ENCODE peak calls at places on chromosomes 7 and 10, in eight cellular contexts. D is right lobe of liver, A is thoracic aorta, E is mammary epithelial cell, I is stomach, F is fibroblast of the aortic adventitia, J is bronchial epithelial cell, T is transverse colon. S is an unnamed sample.
A peak's percentile ranks its signal among the peaks of the same experiment; 100 is the strongest.

GRCh38 chr7:146826338-146826737 is 709.7 kb downstream of the CNTNAP2 start:
- DNase-seq in D (no peak), A (no peak), E (no peak), I (no peak), F (no peak), J (no peak), T (no peak), S (no peak)

GRCh38 chr10:63673246-63673645 is 152.0 kb downstream of the REEP3 start:
- DNase-seq in D (no peak), A (no peak), E (peak; percentile 83), I (no peak), F (no peak), J (peak; percentile 88), T (no peak), S (no peak)

GRCh38 chr10:59887006-59887405 is 19.4 kb downstream of the CCDC6 start:
- DNase-seq in D (no peak), A (no peak), E (no peak), I (no peak), F (no peak), J (peak; percentile 30), T (no peak), S (no peak)

GRCh38 chr10:48616436-48616835 is 11.6 kb upstream of the ARHGAP22 start:
- DNase-seq in D (no peak), A (no peak), E (no peak), I (no peak), F (no peak), J (no peak), T (no peak), S (no peak)

GRCh38 chr7:150621376-150621775 is 10.8 kb downstream of the GIMAP6 start:
- DNase-seq in D (no peak), A (no peak), E (no peak), I (no peak), F (no peak), J (no peak), T (no peak), S (no peak)

GRCh38 chr7:23477962-23478866 is 7.9 kb upstream of the IGF2BP3 start:
- DNase-seq in D (no peak), A (no peak), E (no peak), I (no peak), F (peak; percentile 22), J (peak; percentile 56), T (no peak), S (no peak)

GRCh38 chr10:36170943-36171501 is 528.9 kb upstream of the FZD8 start:
- DNase-seq in D (no peak), A (no peak), E (no peak), I (no peak), F (peak; percentile 16), J (no peak), T (no peak), S (no peak)

GRCh38 chr10:49592726-49593563 is 17.2 kb upstream of the SLC18A3 start:
- DNase-seq in D (no peak), A (no peak), E (peak; percentile 61), I (peak; percentile 56), F (peak; percentile 68), J (peak; percentile 52), T (peak; percentile 60), S (peak; percentile 62)

GRCh38 chr7:117155694-117156093 is 167.2 kb downstream of the WNT2 start:
- DNase-seq in D (no peak), A (no peak), E (no peak), I (no peak), F (no peak), J (no peak), T (no peak), S (no peak)

GRCh38 chr7:115618676-115619075 is 411.9 kb downstream of the TFEC start:
- DNase-seq in D (no peak), A (no peak), E (no peak), I (no peak), F (peak; percentile 93), J (no peak), T (no peak), S (no peak)

GRCh38 chr10:116254422-116255152 is 18.4 kb downstream of the GFRA1 start:
- DNase-seq in D (no peak), A (no peak), E (no peak), I (no peak), F (no peak), J (no peak), T (no peak), S (no peak)

GRCh38 chr10:80252296-80252887 is 37.1 kb downstream of the MAT1A start:
- DNase-seq in D (no peak), A (no peak), E (no peak), I (no peak), F (no peak), J (no peak), T (no peak), S (no peak)

GRCh38 chr7:112067609-112068540 is 138.3 kb downstream of the DOCK4 start:
- DNase-seq in D (no peak), A (no peak), E (peak; percentile 42), I (no peak), F (no peak), J (peak; percentile 33), T (no peak), S (no peak)

GRCh38 chr10:60123668-60124067 is 217.3 kb upstream of the CCDC6 start:
- DNase-seq in D (no peak), A (no peak), E (peak; percentile 34), I (no peak), F (no peak), J (no peak), T (no peak), S (no peak)

GRCh38 chr10:116809528-116810500 is 39.5 kb upstream of the ENO4 start:
- DNase-seq in D (no peak), A (no peak), E (peak; percentile 34), I (peak; percentile 36), F (no peak), J (peak; percentile 42), T (peak; percentile 27), S (no peak)

GRCh38 chr7:131355917-131356777 is 28.5 kb downstream of the MKLN1 start:
- DNase-seq in D (no peak), A (no peak), E (no peak), I (peak; percentile 43), F (no peak), J (no peak), T (peak; percentile 39), S (no peak)

GRCh38 chr10:75619636-75620035 is 188.2 kb downstream of the LRMDA start:
- DNase-seq in D (no peak), A (no peak), E (no peak), I (no peak), F (no peak), J (no peak), T (no peak), S (no peak)

GRCh38 chr7:26532490-26532889 is 240.8 kb downstream of the SNX10 start:
- DNase-seq in D (no peak), A (no peak), E (no peak), I (no peak), F (no peak), J (no peak), T (no peak), S (no peak)

GRCh38 chr10:82313401-82313800 is 438.4 kb downstream of the NRG3 start:
- DNase-seq in D (no peak), A (no peak), E (no peak), I (no peak), F (no peak), J (no peak), T (no peak), S (no peak)

GRCh38 chr10:131320860-131321604 is 9.5 kb upstream of the TCERG1L start:
- DNase-seq in D (peak; percentile 35), A (no peak), E (no peak), I (no peak), F (no peak), J (no peak), T (no peak), S (no peak)

GRCh38 chr7:64045301-64046040 is at the start of gene ZNF727:
- DNase-seq in D (no peak), A (peak; percentile 23), E (no peak), I (no peak), F (no peak), J (peak; percentile 0), T (peak; percentile 12), S (peak; percentile 54)

GRCh38 chr10:132705173-132705572 is 80.8 kb downstream of the NKX6-2 start:
- DNase-seq in D (peak; percentile 62), A (no peak), E (no peak), I (peak; percentile 64), F (no peak), J (no peak), T (no peak), S (no peak)
- H3K4me3 ChIP-seq in D (no peak overlapping the region), A (no peak overlapping the region), E (no peak overlapping the region), I (no peak overlapping the region), F (no peak overlapping the region), J (no peak overlapping the region), T (no peak overlapping the region), S (no peak overlapping the region)

DNA sequence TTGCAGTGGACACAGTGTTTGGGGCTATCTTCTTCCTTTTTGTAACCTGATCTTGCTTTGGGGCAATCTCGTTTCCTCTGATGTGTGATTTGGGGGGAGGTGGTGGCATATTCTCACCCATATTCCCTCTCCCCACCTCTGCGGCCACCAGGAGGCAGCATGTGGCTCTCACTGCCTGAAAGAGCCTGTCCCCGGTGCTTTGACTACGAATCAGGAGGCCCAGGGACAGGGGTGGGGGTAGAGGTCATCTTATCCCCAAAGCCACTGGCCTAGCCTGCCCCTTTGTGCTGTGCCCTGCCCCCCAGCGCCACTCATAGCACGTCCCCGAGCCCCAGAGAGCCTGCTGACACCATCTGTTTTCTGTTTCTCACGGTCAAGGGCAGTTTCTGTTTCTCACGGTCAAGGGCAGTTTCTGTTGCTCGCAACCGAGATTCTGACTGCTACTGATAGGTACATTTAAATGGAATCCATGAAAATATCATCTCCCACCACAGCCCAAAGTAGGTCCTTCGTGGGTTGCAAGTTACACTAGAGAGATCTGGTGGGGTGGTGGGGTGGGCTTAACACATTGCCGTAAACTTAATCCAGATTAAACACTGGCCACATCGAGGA is 28.2 kb downstream of the PHYH start:
- DNase-seq in D (peak; percentile 90), A (no peak), E (no peak), I (peak; percentile 50), F (no peak), J (peak; percentile 4), T (peak; percentile 66), S (peak; percentile 60)
- TF ChIP-seq CTCF in D (peak; percentile 51), A (no peak), E (peak; percentile 30), I (no peak), F (peak; percentile 34), J (peak; percentile 57), T (peak; percentile 28), S (no peak)

GRCh38 chr7:108515636-108516035 is 10.3 kb downstream of the PNPLA8 start:
- DNase-seq in D (no peak), A (no peak), E (no peak), I (no peak), F (no peak), J (no peak), T (no peak), S (no peak)

GRCh38 chr7:108522780-108523179 is 3.2 kb downstream of the PNPLA8 start:
- DNase-seq in D (no peak), A (no peak), E (no peak), I (no peak), F (no peak), J (no peak), T (no peak), S (no peak)

GRCh38 chr7:108515013-108515412 is 10.9 kb downstream of the PNPLA8 start:
- DNase-seq in D (no peak), A (no peak), E (no peak), I (no peak), F (no peak), J (no peak), T (no peak), S (no peak)

GRCh38 chr7:108517951-108518350 is 8.0 kb downstream of the PNPLA8 start:
- DNase-seq in D (no peak), A (no peak), E (no peak), I (no peak), F (no peak), J (no peak), T (no peak), S (no peak)
- H3K4me3 ChIP-seq in D (no peak overlapping the region), A (no peak overlapping the region), E (no peak overlapping the region), I (no peak overlapping the region), F (no peak overlapping the region), J (no peak overlapping the region), T (no peak overlapping the region), S (no peak overlapping the region)

GRCh38 chr7:121024568-121025055 is 36.1 kb downstream of the CPED1 start:
- DNase-seq in D (no peak), A (no peak), E (no peak), I (no peak), F (no peak), J (no peak), T (no peak), S (no peak)
- TF ChIP-seq CTCF in D (no peak), A (no peak), E (no peak), I (no peak), F (no peak), J (no peak), T (no peak), S (no peak)

S was measured in mucosa of descending colon.